ENCODE peak calls at places on chromosomes 3 and 15, in four cellular contexts. P is H9, T is omental fat pad, M is type B pancreatic cell. A is an unnamed sample.

GRCh38 chr3:124584552-124585391 is 145.5 kb upstream of the UMPS start:
- DNase-seq in T (peak), M (peak), P (peak), A (no peak)

GRCh38 chr3:168581718-168582332 is 486.1 kb upstream of the GOLIM4 start:
- DNase-seq in P (peak), T (no peak), M (no peak), A (no peak)

GRCh38 chr3:197801801-197802504 is 10.9 kb downstream of the LRCH3 start:
- DNase-seq in T (no peak), P (no peak), M (no peak), A (peak)

GRCh38 chr3:114380233-114380645 is 86.4 kb downstream of the TIGIT start:
- DNase-seq in M (no peak), T (no peak), P (no peak), A (no peak)

GRCh38 chr3:35727179-35727578 is 87.9 kb downstream of the ARPP21 start:
- DNase-seq in T (no peak), P (no peak), M (no peak), A (no peak)

GRCh38 chr15:74179101-74179841 is 5.8 kb downstream of the ISLR start:
- DNase-seq in T (peak), M (no peak), P (no peak), A (no peak)

GRCh38 chr3:10242182-10243065 is 5.8 kb upstream of the TATDN2 start:
- DNase-seq in P (no peak), T (no peak), M (no peak), A (no peak)

GRCh38 chr3:29583861-29584260 is 303.0 kb downstream of the RBMS3 start:
- DNase-seq in T (no peak), P (no peak), M (no peak), A (no peak)

GRCh38 chr3:84601303-84601702 is 357.5 kb upstream of the CADM2 start:
- DNase-seq in P (no peak), M (no peak), T (no peak), A (no peak)

GRCh38 chr3:149448331-149448831 is 26.1 kb upstream of the TM4SF4 start:
- DNase-seq in P (no peak), M (no peak), T (no peak), A (peak)

GRCh38 chr3:184415229-184415517 is 35.3 kb downstream of the CHRD start:
- DNase-seq in P (no peak), T (no peak), M (no peak), A (no peak)

GRCh38 chr15:66226736-66227135 is 26.8 kb downstream of the MEGF11 start:
- DNase-seq in T (no peak), P (no peak), M (no peak), A (no peak)

GRCh38 chr3:112097378-112097777 is 11.2 kb downstream of the C3orf52 start:
- DNase-seq in P (no peak), M (no peak), T (no peak), A (no peak)

GRCh38 chr15:51318382-51319150 is 19.8 kb downstream of the CYP19A1 start:
- DNase-seq in P (no peak), T (no peak), M (no peak), A (no peak)

GRCh38 chr3:141840737-141841544 is 35.5 kb upstream of the ATP1B3 start:
- DNase-seq in T (no peak), M (no peak), P (no peak), A (no peak)

GRCh38 chr3:170062769-170063168 is 25.0 kb downstream of the GPR160 start:
- DNase-seq in T (no peak), P (peak), M (no peak), A (no peak)

GRCh38 chr3:75224419-75224818 is 439.7 kb upstream of the FRG2C start:
- DNase-seq in T (no peak), M (no peak), P (no peak), A (no peak)

GRCh38 chr3:48564022-48564421 is 441 bp upstream of the UCN2 start:
- DNase-seq in T (no peak), P (no peak), M (no peak), A (peak)

GRCh38 chr3:155535098-155535497 is 209.8 kb downstream of the PLCH1 start:
- DNase-seq in P (no peak), T (no peak), M (no peak), A (no peak)

GRCh38 chr15:70507772-70508351 is 255.5 kb downstream of the UACA start:
- DNase-seq in T (no peak), P (no peak), M (no peak), A (peak)

GRCh38 chr15:89820651-89821611 is 6.3 kb upstream of the ANPEP start:
- DNase-seq in M (no peak), T (no peak), P (no peak), A (peak)

GRCh38 chr15:25710184-25710583 is 152.9 kb downstream of the ATP10A start:
- DNase-seq in T (no peak), P (peak), M (no peak), A (no peak)

GRCh38 chr3:21665444-21665843 is 85.6 kb downstream of the ZNF385D start:
- DNase-seq in P (peak), M (no peak), T (no peak), A (no peak)
- TF ChIP-seq CTCF in P (no peak), M (no peak), T (no peak), A (no peak)

GRCh38 chr3:96865605-96866004 is 51.2 kb downstream of the EPHA6 start:
- DNase-seq in P (no peak), M (no peak), T (no peak), A (no peak)

GRCh38 chr3:96863129-96863740 is 48.8 kb downstream of the EPHA6 start:
- DNase-seq in P (no peak), M (no peak), T (no peak), A (no peak)
- TF ChIP-seq CTCF in P (peak), M (peak), T (no peak), A (no peak)

GRCh38 chr15:59360305-59360704 is 12.4 kb downstream of the MYO1E start:
- DNase-seq in M (no peak), T (no peak), P (no peak), A (no peak)
- TF ChIP-seq CTCF in M (peak), T (no peak), P (peak), A (peak)

GRCh38 chr15:43168192-43169107 is 16.8 kb upstream of the CCNDBP1 start:
- DNase-seq in M (no peak), T (no peak), P (no peak), A (no peak)
- TF ChIP-seq CTCF in M (no peak), T (no peak), P (no peak), A (no peak)

GRCh38 chr3:81242871-81243270 is 518.6 kb downstream of the GBE1 start:
- DNase-seq in T (no peak), M (no peak), P (no peak), A (no peak)
- TF ChIP-seq CTCF in T (no peak), M (peak), P (no peak), A (no peak)

GRCh38 chr3:24494616-24495333 is at the start of gene THRB:
- DNase-seq in P (peak), T (peak), M (peak), A (no peak)

GRCh38 chr3:24496529-24497482 is 2.2 kb upstream of the THRB start:
- DNase-seq in M (no peak), T (peak), P (peak), A (no peak)

GRCh38 chr3:24493951-24494615 is 567 bp downstream of the THRB start:
- DNase-seq in T (peak), P (peak), M (peak), A (peak)

GRCh38 chr3:24492971-24493551 is 1.6 kb downstream of the THRB start:
- DNase-seq in M (no peak), P (no peak), T (no peak), A (no peak)

DNA sequence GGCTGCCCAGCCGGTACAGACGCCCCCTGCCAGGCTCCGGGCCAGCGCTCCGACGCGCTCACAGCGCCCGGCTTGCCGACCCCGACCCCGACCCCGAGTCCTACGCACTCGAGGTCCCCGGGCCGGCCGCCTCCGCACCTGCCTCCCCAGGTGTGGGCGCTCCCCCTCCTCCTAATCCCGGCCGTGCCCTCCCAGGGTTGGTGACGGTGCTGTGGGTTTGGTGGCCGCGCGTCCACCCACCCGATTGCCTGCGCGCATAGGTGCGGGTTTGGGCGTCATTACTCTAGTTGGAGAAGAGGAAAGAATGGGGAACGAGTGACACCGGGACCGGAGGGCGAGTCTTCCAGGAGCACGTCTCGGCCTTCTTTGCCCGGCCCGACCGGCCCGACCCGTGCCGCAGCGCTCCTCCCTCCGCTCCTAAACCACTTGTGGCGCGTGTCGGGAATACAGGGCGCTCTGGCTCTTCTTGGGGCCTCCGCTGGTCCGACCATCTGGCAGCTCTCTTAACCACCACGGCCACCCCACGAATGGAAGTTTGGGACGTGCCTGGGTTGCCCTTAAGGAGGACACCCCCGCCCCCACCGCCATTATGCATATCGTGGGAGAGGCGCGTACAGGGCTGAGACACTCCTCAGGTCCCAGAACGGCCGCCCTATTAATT is 814 bp upstream of the THRB start:
- DNase-seq in M (no peak), T (no peak), P (peak), A (no peak)
- TF ChIP-seq CTCF in M (peak), T (no peak), P (peak), A (peak)

GRCh38 chr3:146187334-146187950 is 26.5 kb upstream of the PLOD2 start:
- DNase-seq in P (no peak), M (no peak), T (no peak), A (no peak)
- TF ChIP-seq CTCF in P (peak), M (peak), T (no peak), A (peak)

A was measured in CD14-positive monocyte.